ENCODE peak calls at places on chromosomes 4 and X, in ten cellular contexts. F is IMR-90, V is gastrocnemius medialis, X is spleen, O is HCT116, L is sigmoid colon, T is stomach, N is ovary, Q is esophagus squamous epithelium, D is uterus. U is an unnamed sample. For H3K36me3, the result is how much of the 10 kb centered on the place peaks cover.

GRCh38 chr4:142091691-142092182 is 455.4 kb downstream of the IL15 start:
- DNase-seq in T (no peak), V (no peak), X (no peak), Q (no peak), L (no peak), D (peak), F (peak), O (peak), N (no peak), U (no peak)

GRCh38 chr4:121705521-121705920 is 8.7 kb upstream of the ANXA5 start:
- DNase-seq in L (no peak), Q (no peak), V (no peak), X (no peak), D (no peak), F (no peak), T (no peak), N (no peak), O (no peak), U (no peak)

GRCh38 chrX:7132335-7133035 is 15.0 kb upstream of the STS start:
- DNase-seq in O (peak), Q (no peak), T (peak), L (no peak), V (no peak), D (no peak), X (no peak), F (peak), N (no peak), U (peak)

GRCh38 chr4:123651127-123651526 is 254.5 kb downstream of the SPRY1 start:
- DNase-seq in O (no peak), D (no peak), L (no peak), V (no peak), Q (no peak), N (no peak), T (no peak), F (no peak), X (no peak), U (no peak)

GRCh38 chr4:15400911-15401671 is 26.7 kb upstream of the C1QTNF7 start:
- DNase-seq in Q (no peak), X (peak), V (peak), T (no peak), F (peak), D (peak), O (no peak), N (peak), L (peak), U (peak)

GRCh38 chr4:171203425-171203824 is 609.8 kb upstream of the GALNTL6 start:
- DNase-seq in D (no peak), X (no peak), V (no peak), N (no peak), O (no peak), L (no peak), F (no peak), Q (no peak), T (no peak), U (no peak)

GRCh38 chr4:123418486-123418931 is 21.9 kb downstream of the SPRY1 start:
- DNase-seq in O (no peak), D (no peak), L (no peak), F (peak), X (no peak), V (peak), N (no peak), Q (no peak), T (peak), U (no peak)

GRCh38 chrX:17697191-17697590 is 40.1 kb upstream of the SCML1 start:
- DNase-seq in V (no peak), D (no peak), Q (no peak), T (no peak), X (no peak), N (no peak), F (peak), L (no peak), O (no peak), U (no peak)

GRCh38 chr4:172927096-172927495 is 241.5 kb upstream of the GALNT7 start:
- DNase-seq in L (no peak), O (no peak), Q (no peak), F (no peak), X (no peak), T (peak), V (no peak), N (no peak), D (no peak), U (no peak)

GRCh38 chr4:184641022-184641421 is 8.2 kb downstream of the CASP3 start:
- DNase-seq in N (no peak), X (no peak), L (no peak), O (no peak), Q (no peak), D (no peak), T (no peak), F (no peak), V (no peak), U (no peak)

GRCh38 chrX:19886888-19887531 is 390 bp downstream of the SH3KBP1 start:
- DNase-seq in L (no peak), F (no peak), N (peak), Q (no peak), X (peak), O (no peak), D (no peak), V (no peak), T (peak), U (no peak)

GRCh38 chr4:66300336-66300934 is 630.1 kb upstream of the EPHA5 start:
- DNase-seq in L (no peak), N (no peak), O (no peak), V (no peak), T (no peak), X (no peak), D (no peak), F (no peak), Q (no peak), U (no peak)

GRCh38 chrX:130060122-130061069 is 49.9 kb downstream of the ELF4 start:
- DNase-seq in Q (peak), V (peak), F (peak), N (peak), O (peak), D (peak), X (peak), T (peak), L (peak), U (peak)

GRCh38 chr4:13399257-13399656 is 84.9 kb downstream of the RAB28 start:
- DNase-seq in F (peak), O (no peak), V (no peak), T (no peak), X (no peak), L (no peak), Q (no peak), D (no peak), N (no peak), U (no peak)

GRCh38 chr4:142278171-142278570 is 567.9 kb downstream of the INPP4B start:
- DNase-seq in N (no peak), T (no peak), F (peak), X (no peak), D (no peak), Q (no peak), O (no peak), L (no peak), V (no peak), U (no peak)

GRCh38 chr4:185286571-185286970 is 77.2 kb downstream of the SNX25 start:
- DNase-seq in V (no peak), D (no peak), L (no peak), X (no peak), O (no peak), T (no peak), N (no peak), F (peak), Q (no peak), U (no peak)

GRCh38 chrX:41781500-41781899 is 57.5 kb downstream of the GPR82 start:
- DNase-seq in Q (no peak), O (peak), D (no peak), T (no peak), F (peak), X (no peak), N (no peak), V (no peak), L (no peak), U (no peak)

GRCh38 chr4:119244344-119244743 is 31.8 kb downstream of the USP53 start:
- DNase-seq in Q (no peak), F (no peak), O (no peak), X (no peak), L (no peak), D (no peak), V (no peak), N (no peak), T (no peak), U (no peak)

GRCh38 chr4:13386405-13387107 is 97.6 kb downstream of the RAB28 start:
- DNase-seq in F (peak), N (no peak), D (no peak), X (no peak), V (no peak), T (no peak), Q (no peak), L (no peak), O (no peak), U (no peak)

GRCh38 chrX:103779156-103779555 is 2.5 kb downstream of the PLP1 start:
- DNase-seq in O (no peak), L (no peak), N (no peak), D (no peak), F (no peak), Q (no peak), X (no peak), T (no peak), V (no peak), U (no peak)

GRCh38 chrX:100447563-100448397 is 37.7 kb upstream of the PCDH19 start:
- DNase-seq in V (no peak), F (peak), O (peak), Q (no peak), L (no peak), T (no peak), D (peak), X (no peak), N (peak), U (no peak)

GRCh38 chr4:52873861-52874343 is 11.8 kb downstream of the RASL11B start:
- DNase-seq in L (no peak), T (no peak), Q (no peak), X (no peak), D (no peak), V (no peak), F (no peak), O (no peak), N (no peak), U (no peak)

GRCh38 chr4:57074753-57075152 is 35.4 kb downstream of the IGFBP7 start:
- DNase-seq in T (no peak), N (no peak), O (no peak), X (no peak), F (peak), V (no peak), Q (no peak), L (no peak), D (no peak), U (no peak)

GRCh38 chrX:45322820-45323219 is 122.1 kb upstream of the DIPK2B start:
- DNase-seq in F (peak), X (no peak), O (no peak), V (no peak), D (no peak), Q (no peak), L (no peak), T (no peak), N (no peak), U (no peak)

DNA sequence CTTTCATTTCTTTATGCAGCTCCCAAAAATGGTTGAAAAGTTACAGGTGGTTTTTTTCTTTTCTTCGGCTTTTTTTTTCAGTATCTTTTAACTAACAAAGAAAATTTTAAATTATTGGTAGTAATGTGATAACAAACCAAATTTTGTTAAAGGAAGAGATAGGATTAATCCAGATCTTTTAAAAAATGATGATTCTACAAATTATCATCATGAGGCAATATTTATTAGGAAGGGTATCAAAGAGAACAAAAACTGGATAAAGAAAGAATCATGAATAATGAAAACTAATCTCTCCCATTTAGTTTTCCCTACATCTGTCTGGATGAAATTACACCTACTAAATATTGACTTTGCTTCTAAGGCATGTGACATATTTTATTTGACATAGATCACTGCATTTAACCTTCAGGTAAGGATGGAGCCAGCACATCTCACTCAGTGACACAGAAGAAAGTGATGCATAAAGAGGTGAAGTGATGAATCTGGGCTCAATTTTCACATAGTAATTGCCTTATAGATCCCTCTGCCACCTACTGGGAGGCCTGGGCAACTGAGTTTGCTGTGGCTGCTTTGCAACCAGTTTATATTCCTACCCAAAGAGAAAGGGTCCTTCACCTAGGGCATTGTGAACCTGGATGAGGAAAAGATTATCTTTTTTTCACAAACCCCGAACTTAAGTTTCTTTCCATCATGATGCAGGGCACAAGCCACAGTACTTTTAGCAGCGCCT is 155.6 kb downstream of the HNRNPD start:
- DNase-seq in D (no peak), O (peak), T (no peak), N (no peak), L (no peak), Q (no peak), V (no peak), F (no peak), X (no peak), U (no peak)
- TF ChIP-seq CTCF in D (no peak), O (peak), T (no peak), N (no peak), L (no peak), Q (no peak), V (no peak), F (peak), X (no peak), U (no peak)

DNA sequence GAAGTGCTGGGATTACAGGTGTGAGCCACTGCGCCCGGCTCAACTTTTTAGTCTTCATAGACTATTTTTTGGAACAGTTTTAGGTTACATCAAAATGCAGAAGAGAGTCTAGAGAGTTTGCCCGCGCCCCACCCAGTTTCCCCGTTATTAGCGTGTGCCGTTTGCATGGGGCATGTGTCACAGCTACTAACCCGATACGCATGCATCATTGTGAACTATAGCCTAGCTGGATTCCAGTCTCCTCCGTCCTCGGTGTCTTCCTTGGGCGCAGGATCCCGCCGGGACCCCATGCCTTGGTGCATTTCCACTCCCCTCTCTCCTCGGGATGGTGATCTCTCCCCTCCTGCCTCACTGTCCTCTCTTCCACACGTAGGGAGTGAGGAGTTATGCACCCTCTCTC is 85.5 kb upstream of the ADRA2C start:
- DNase-seq in V (no peak), L (peak), N (no peak), T (no peak), F (no peak), O (no peak), D (peak), X (peak), Q (no peak), U (no peak)
- H3K36me3 ChIP-seq in V (under half), L (under half), N (under half), T (under half), F (under half), O (under half), D (under half), X (under half), Q (under half), U (under half)

DNA sequence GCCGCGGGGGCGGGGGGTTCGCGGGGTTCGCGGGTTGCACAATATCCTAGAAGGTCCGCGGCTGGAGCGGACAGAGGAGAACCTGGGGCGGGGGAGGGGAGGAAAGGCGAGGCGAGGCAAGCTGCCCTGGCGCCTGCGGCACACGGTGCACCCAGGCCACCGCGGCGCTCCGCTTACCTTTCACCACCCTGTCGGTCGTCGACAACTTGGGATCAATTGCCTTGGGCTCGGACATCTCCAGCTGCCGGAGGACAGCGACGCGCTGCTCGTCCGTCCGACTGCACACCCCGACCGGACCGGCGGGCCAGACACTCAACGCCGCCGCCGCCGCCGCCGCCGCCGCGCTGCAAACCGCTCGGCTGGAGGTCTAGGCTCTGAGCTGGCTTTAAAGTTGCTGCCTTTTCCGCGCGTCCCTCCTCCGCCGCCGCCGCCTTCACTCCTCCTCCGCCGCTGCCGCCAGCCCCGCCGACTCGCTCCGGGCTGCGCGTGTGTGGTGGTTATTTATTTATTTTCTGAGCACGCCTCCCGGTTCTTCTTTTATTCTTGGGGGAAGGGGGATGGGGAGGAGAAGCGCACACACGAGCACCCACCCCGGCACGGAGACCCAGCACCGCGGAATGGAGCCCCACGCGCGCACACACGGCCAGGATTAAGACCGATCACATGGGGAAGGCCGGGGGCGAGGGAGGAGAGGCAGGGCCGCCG is 612 bp downstream of the PPP3CA start:
- DNase-seq in Q (peak), T (peak), L (peak), V (peak), X (peak), O (no peak), N (peak), D (peak), F (peak), U (peak)
- TF ChIP-seq POLR2A in Q (no peak), T (no peak), L (no peak), V (no peak), X (no peak), O (peak), N (peak), D (no peak), F (no peak), U (peak)

DNA sequence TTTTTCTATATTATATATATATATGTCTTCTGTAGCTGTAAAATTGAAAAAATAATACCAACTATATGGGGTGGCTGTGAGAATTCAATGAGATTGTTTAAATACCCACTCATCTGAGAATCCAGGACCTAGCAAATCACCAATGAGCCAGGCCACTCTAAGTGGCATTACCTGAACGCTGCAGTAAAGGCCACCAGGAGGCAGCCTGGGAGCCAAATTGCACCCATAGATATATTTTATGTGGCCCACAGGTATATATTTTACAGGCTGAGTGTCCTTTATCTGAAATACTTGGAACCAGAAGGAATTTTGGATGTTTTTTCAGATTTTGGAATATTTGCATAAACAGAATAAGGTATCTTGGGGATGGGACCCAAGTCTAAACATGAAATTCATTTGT is 58.2 kb upstream of the C4orf50 start:
- DNase-seq in L (no peak), V (no peak), T (no peak), X (no peak), O (no peak), F (no peak), N (no peak), D (no peak), Q (no peak), U (no peak)
- TF ChIP-seq CTCF in L (no peak), V (no peak), T (no peak), X (no peak), O (peak), F (no peak), N (no peak), D (no peak), Q (no peak), U (no peak)

GRCh38 chr4:2937986-2938385 is 25.2 kb downstream of the NOP14 start:
- DNase-seq in O (no peak), T (no peak), V (no peak), F (no peak), Q (no peak), X (no peak), L (peak), D (no peak), N (peak), U (no peak)
- H3K36me3 ChIP-seq in O (under half), T (half or more), V (under half), F (half or more), Q (half or more), X (under half), L (under half), D (under half), N (under half), U (half or more)

GRCh38 chrX:74736450-74736849 is 122.0 kb upstream of the RLIM start:
- DNase-seq in O (no peak), N (no peak), Q (no peak), T (no peak), D (no peak), V (no peak), F (no peak), X (no peak), L (no peak), U (no peak)
- TF ChIP-seq POLR2A in O (no peak), N (no peak), Q (no peak), T (no peak), D (no peak), V (no peak), F (no peak), X (no peak), L (no peak), U (no peak)